ENCODE peak calls at places on chromosomes 3 and 15, in eight cellular contexts. S is foreskin fibroblast; J is posterior cingulate gyrus; Q is stimulated activated CD4-positive, alpha-beta T cell treated with anti-CD3 and anti-CD28 coated beads, TNF-alpha, amount 100 ng/mL, for 4 hours; X is SW480; V is T-helper 2 cell; H is T-helper 17 cell; W is HEK293T. T is an unnamed sample.
A peak's percentile ranks its signal among the peaks of the same experiment; 100 is the strongest.

GRCh38 chr3:95341314-95341713 is 1278.5 kb downstream of the NSUN3 start:
- DNase-seq in X (no peak), W (no peak), H (no peak), Q (no peak), J (no peak), V (no peak), S (no peak), T (no peak)

GRCh38 chr3:13483988-13484695 is 4.0 kb downstream of the HDAC11 start:
- DNase-seq in V (no peak), H (no peak), J (no peak), W (no peak), Q (no peak), X (no peak), S (no peak), T (no peak)

GRCh38 chr15:26873846-26874245 is 7.0 kb downstream of the GABRA5 start:
- DNase-seq in S (no peak), X (no peak), W (no peak), Q (no peak), V (no peak), J (peak; percentile 40), H (no peak), T (no peak)

GRCh38 chr3:167728176-167728575 is 6.5 kb downstream of the PDCD10 start:
- DNase-seq in J (no peak), Q (no peak), S (no peak), H (no peak), V (no peak), W (no peak), X (no peak), T (no peak)

GRCh38 chr3:71356272-71356671 is 227.3 kb downstream of the FOXP1 start:
- DNase-seq in Q (no peak), H (no peak), J (no peak), X (no peak), S (no peak), V (no peak), W (no peak), T (no peak)

GRCh38 chr3:53130179-53131135 is at the start of gene RFT1:
- DNase-seq in V (peak; percentile 98), J (peak; percentile 98), Q (peak; percentile 96), S (peak; percentile 95), H (peak; percentile 95), X (peak; percentile 94), W (peak; percentile 92), T (peak; percentile 94)

GRCh38 chr3:100144255-100144866 is 30.1 kb upstream of the FILIP1L start:
- DNase-seq in Q (no peak), X (no peak), J (no peak), W (no peak), V (no peak), S (no peak), H (no peak), T (no peak)

GRCh38 chr3:55327131-55327920 is 159.8 kb downstream of the WNT5A start:
- DNase-seq in H (no peak), S (peak; percentile 62), V (no peak), X (no peak), W (no peak), J (no peak), Q (no peak), T (no peak)

GRCh38 chr3:43691120-43692002 is 623 bp downstream of the ABHD5 start:
- DNase-seq in J (peak; percentile 43), S (no peak), V (peak; percentile 2), W (peak; percentile 57), X (peak; percentile 78), H (no peak), Q (peak; percentile 28), T (no peak)

GRCh38 chr3:23728651-23729117 is 77.1 kb upstream of the UBE2E1 start:
- DNase-seq in X (no peak), H (no peak), W (no peak), Q (no peak), J (no peak), S (no peak), V (no peak), T (no peak)

GRCh38 chr3:81485444-81485865 is 276.0 kb downstream of the GBE1 start:
- DNase-seq in H (no peak), Q (no peak), W (no peak), J (no peak), X (no peak), S (peak; percentile 52), V (no peak), T (no peak)

GRCh38 chr15:53457479-53457878 is 302.0 kb downstream of the WDR72 start:
- DNase-seq in J (no peak), W (no peak), H (no peak), X (no peak), S (no peak), Q (no peak), V (no peak), T (no peak)

GRCh38 chr3:194126790-194127189 is 9.2 kb upstream of the HES1 start:
- DNase-seq in W (no peak), H (no peak), X (no peak), S (no peak), V (no peak), Q (no peak), J (no peak), T (no peak)

GRCh38 chr15:78265752-78266224 is 1.4 kb downstream of the DNAJA4 start:
- DNase-seq in X (peak; percentile 42), Q (no peak), W (no peak), S (no peak), V (no peak), J (no peak), H (no peak), T (no peak)

GRCh38 chr3:12891985-12892839 is 50.8 kb upstream of the RPL32 start:
- DNase-seq in X (peak; percentile 80), J (peak; percentile 43), W (peak; percentile 67), S (peak; percentile 41), V (no peak), Q (no peak), H (no peak), T (peak; percentile 31)

GRCh38 chr3:43477600-43477999 is 144.2 kb downstream of the ANO10 start:
- DNase-seq in J (no peak), X (no peak), Q (no peak), V (peak; percentile 22), W (no peak), S (no peak), H (peak; percentile 21), T (no peak)

GRCh38 chr15:92745845-92746271 is 90.3 kb upstream of the FAM174B start:
- DNase-seq in S (no peak), Q (no peak), H (no peak), X (no peak), J (no peak), W (no peak), V (no peak), T (no peak)

GRCh38 chr3:145942052-145942451 is 218.9 kb downstream of the PLOD2 start:
- DNase-seq in W (no peak), X (no peak), S (peak; percentile 45), Q (no peak), V (no peak), H (no peak), J (no peak), T (no peak)

GRCh38 chr15:51982013-51982769 is 10.6 kb upstream of the LEO1 start:
- DNase-seq in W (peak; percentile 16), Q (no peak), J (no peak), V (peak; percentile 43), S (peak; percentile 74), H (no peak), X (peak; percentile 71), T (peak; percentile 42)

GRCh38 chr15:99104788-99105515 is at the start of gene SYNM:
- DNase-seq in H (no peak), W (peak; percentile 95), V (no peak), S (peak; percentile 72), X (peak; percentile 71), Q (peak; percentile 10), J (peak; percentile 69), T (peak; percentile 41)

GRCh38 chr3:168162172-168162571 is 66.4 kb upstream of the GOLIM4 start:
- DNase-seq in J (no peak), X (no peak), H (no peak), V (no peak), S (peak; percentile 3), W (no peak), Q (no peak), T (no peak)

GRCh38 chr15:71451080-71451479 is 335.8 kb downstream of the THSD4 start:
- DNase-seq in S (no peak), W (no peak), Q (no peak), H (no peak), V (no peak), X (no peak), J (no peak), T (no peak)

GRCh38 chr3:111978493-111978832 is 363 bp upstream of the ABHD10 start:
- DNase-seq in W (no peak), V (no peak), H (no peak), S (no peak), X (no peak), J (no peak), Q (no peak), T (no peak)

GRCh38 chr15:32898991-32899613 is 181.3 kb downstream of the GREM1 start:
- DNase-seq in X (no peak), J (no peak), W (peak; percentile 5), V (no peak), S (no peak), Q (no peak), H (no peak), T (peak; percentile 21)

GRCh38 chr15:44535509-44536297 is 1.2 kb upstream of the EIF3J start:
- DNase-seq in J (no peak), X (peak; percentile 15), S (peak; percentile 5), W (no peak), H (no peak), V (no peak), Q (no peak), T (peak; percentile 15)

GRCh38 chr3:119774419-119774818 is 7.5 kb upstream of the NR1I2 start:
- DNase-seq in S (no peak), X (no peak), J (no peak), H (no peak), V (no peak), W (no peak), Q (no peak), T (no peak)

GRCh38 chr15:70400766-70401541 is 303.2 kb upstream of the TLE3 start:
- DNase-seq in J (no peak), H (no peak), W (no peak), S (no peak), Q (no peak), V (no peak), X (no peak), T (no peak)

GRCh38 chr3:66428733-66429132 is 72.1 kb downstream of the LRIG1 start:
- DNase-seq in V (no peak), S (peak; percentile 98), Q (no peak), X (peak; percentile 18), J (no peak), W (no peak), H (no peak), T (no peak)

GRCh38 chr3:51353566-51354140 is 31.4 kb upstream of the MANF start:
- DNase-seq in W (no peak), S (peak; percentile 7), H (no peak), V (no peak), Q (no peak), J (no peak), X (no peak), T (no peak)

GRCh38 chr15:65303687-65304392 is 637 bp upstream of the RNU5B-1 start:
- DNase-seq in X (peak; percentile 49), J (peak; percentile 66), V (peak; percentile 53), S (peak; percentile 81), W (no peak), H (peak; percentile 56), Q (no peak), T (no peak)

GRCh38 chr15:67196672-67197363 is 57.6 kb downstream of the AAGAB start:
- DNase-seq in W (no peak), Q (no peak), S (peak; percentile 80), H (no peak), J (no peak), V (no peak), X (peak; percentile 13), T (no peak)

GRCh38 chr3:78728406-78729145 is 1039.2 kb downstream of the ROBO1 start:
- DNase-seq in X (peak; percentile 45), S (peak; percentile 38), W (peak; percentile 59), V (no peak), H (no peak), Q (no peak), J (peak; percentile 82), T (no peak)

GRCh38 chr3:33636125-33636855 is 81.8 kb downstream of the CLASP2 start:
- DNase-seq in V (no peak), H (no peak), Q (no peak), S (peak; percentile 44), X (peak; percentile 63), J (no peak), W (peak; percentile 52), T (peak; percentile 7)

GRCh38 chr3:13853978-13854296 is 25.9 kb downstream of the WNT7A start:
- DNase-seq in X (peak; percentile 90), V (no peak), Q (no peak), W (no peak), J (no peak), S (no peak), H (no peak), T (no peak)

T was measured in memory B cell.